ENCODE peak calls at places on chromosomes 6 and 20, in four cellular contexts. W, S, V and M are unnamed samples.

GRCh38 chr6:127111526-127111925 is 6.9 kb upstream of the RSPO3 start:
- DNase-seq in V (no peak), W (peak; percentile 22), S (no peak), M (no peak)

GRCh38 chr6:75412937-75413662 is 80.5 kb downstream of the FILIP1 start:
- DNase-seq in W (peak; percentile 78), S (no peak), V (no peak), M (no peak)

GRCh38 chr20:53494753-53495152 is 98.9 kb downstream of the ZNF217 start:
- DNase-seq in V (no peak), W (no peak), S (no peak), M (no peak)

GRCh38 chr6:17962436-17963031 is 24.9 kb downstream of the KIF13A start:
- DNase-seq in V (no peak), S (no peak), W (peak; percentile 16), M (peak; percentile 98)

GRCh38 chr20:2330090-2330695 is 34.4 kb downstream of the TGM3 start:
- DNase-seq in W (no peak), V (no peak), S (no peak), M (no peak)

GRCh38 chr6:138182939-138183791 is 21.4 kb downstream of the ARFGEF3 start:
- DNase-seq in V (no peak), S (no peak), W (no peak), M (no peak)

GRCh38 chr6:149480502-149481280 is 4.1 kb downstream of the ZC3H12D start:
- DNase-seq in V (no peak), S (no peak), W (no peak), M (no peak)

GRCh38 chr20:1122388-1123315 is 4.2 kb downstream of the PSMF1 start:
- DNase-seq in V (peak; percentile 99), S (no peak), W (peak; percentile 57), M (peak; percentile 82)

GRCh38 chr6:31763617-31763940 is 1.1 kb downstream of the SAPCD1 start:
- DNase-seq in S (no peak), W (peak; percentile 19), V (peak; percentile 68), M (no peak)

GRCh38 chr6:108565091-108565766 is 4.5 kb downstream of the FOXO3 start:
- DNase-seq in W (no peak), V (no peak), S (peak; percentile 90), M (no peak)

GRCh38 chr6:36241728-36242127 is 28.1 kb upstream of the PNPLA1 start:
- DNase-seq in W (no peak), S (peak; percentile 65), V (no peak), M (peak; percentile 48)

GRCh38 chr6:26204332-26205160 is 117.3 kb downstream of the HFE start:
- DNase-seq in V (peak; percentile 98), W (peak; percentile 97), S (peak; percentile 97), M (peak; percentile 85)

GRCh38 chr20:9059931-9060330 is 9.0 kb upstream of the PLCB4 start:
- DNase-seq in V (no peak), S (no peak), W (peak; percentile 37), M (no peak)

GRCh38 chr6:39086294-39086693 is 28.7 kb downstream of the SAYSD1 start:
- DNase-seq in S (peak; percentile 26), W (no peak), V (no peak), M (no peak)

DNA sequence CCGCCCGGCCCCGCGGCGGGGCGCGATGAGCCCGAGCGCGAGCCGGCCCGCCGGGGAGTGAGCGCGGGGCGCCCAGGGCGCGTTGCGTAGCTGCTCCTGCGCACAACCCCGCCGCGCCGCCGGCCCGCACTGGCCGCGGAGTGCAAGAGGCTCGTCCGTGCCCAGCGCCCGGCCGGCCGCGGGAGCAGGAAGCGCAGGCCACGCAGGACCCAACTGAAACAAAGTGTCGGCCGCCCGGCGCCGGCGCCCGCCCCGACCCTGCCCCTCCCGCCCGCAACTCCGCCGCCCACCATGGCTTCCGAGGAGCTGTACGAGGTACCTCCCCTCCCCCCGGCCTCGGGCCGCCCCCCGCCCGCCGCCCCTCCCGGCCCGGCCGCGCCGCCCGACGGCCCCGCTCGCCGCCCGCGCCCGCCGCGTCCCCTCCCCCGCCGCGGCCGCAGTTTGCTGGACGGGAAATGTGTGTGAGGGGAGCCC is 326 bp downstream of the CDYL start:
- DNase-seq in S (no peak), V (peak; percentile 22), W (no peak), M (peak; percentile 88)
- TF ChIP-seq MAX in S (no peak), V (peak; percentile 0), W (no peak), M (no peak)

GRCh38 chr20:36544134-36545018 is 3.1 kb downstream of the MYL9 start:
- DNase-seq in W (no peak), V (no peak), S (no peak), M (no peak)
- TF ChIP-seq BHLHE40 in W (no peak), V (no peak), S (no peak), M (no peak)

GRCh38 chr6:133099573-133099972 is 141.6 kb upstream of the EYA4 start:
- DNase-seq in W (peak; percentile 62), S (no peak), V (peak; percentile 93), M (no peak)
- TF ChIP-seq MAX in W (no peak), S (no peak), V (no peak), M (no peak)

GRCh38 chr6:82832811-82833210 is 232.8 kb downstream of the UBE3D start:
- DNase-seq in S (no peak), V (no peak), W (no peak), M (no peak)
- TF ChIP-seq BHLHE40 in S (no peak), V (no peak), W (no peak), M (no peak)

GRCh38 chr20:24676978-24677370 is 207.5 kb downstream of the SYNDIG1 start:
- DNase-seq in W (no peak), S (no peak), V (no peak), M (no peak)
- TF ChIP-seq MAX in W (no peak), S (no peak), V (no peak), M (no peak)

GRCh38 chr6:14467591-14467990 is 350.0 kb downstream of the CD83 start:
- DNase-seq in S (no peak), V (no peak), W (no peak), M (no peak)

GRCh38 chr6:14468656-14469321 is 351.2 kb downstream of the CD83 start:
- DNase-seq in W (no peak), S (no peak), V (no peak), M (no peak)

GRCh38 chr6:14464049-14464448 is 346.5 kb downstream of the CD83 start:
- DNase-seq in S (no peak), W (no peak), V (no peak), M (peak; percentile 73)

GRCh38 chr6:14464716-14465115 is 347.1 kb downstream of the CD83 start:
- DNase-seq in S (no peak), V (no peak), W (no peak), M (no peak)

DNA sequence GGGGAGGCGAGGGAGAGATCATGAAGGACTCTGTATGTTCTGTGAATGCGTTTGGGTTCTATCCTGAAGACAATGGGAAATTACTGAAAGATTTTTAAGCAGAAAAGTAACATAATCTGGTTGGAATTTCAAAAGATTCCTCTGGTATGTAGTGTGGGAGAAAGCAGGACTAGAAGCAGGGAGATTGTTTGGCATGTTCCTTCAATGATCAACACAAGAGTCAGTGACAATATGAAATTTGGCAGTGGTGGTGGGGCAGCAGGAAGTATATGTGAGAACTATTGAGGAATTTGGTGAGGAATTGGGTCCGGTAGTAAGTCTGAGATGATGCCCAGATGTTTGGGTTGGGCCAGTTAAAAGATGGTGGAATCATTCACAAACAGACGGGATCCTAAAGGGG is 348.7 kb downstream of the CD83 start:
- DNase-seq in V (no peak), W (no peak), S (no peak), M (no peak)
- TF ChIP-seq BHLHE40 in V (no peak), W (no peak), S (no peak), M (no peak)

GRCh38 chr20:24736844-24737211 is 212.2 kb upstream of the CST7 start:
- DNase-seq in S (no peak), V (no peak), W (no peak), M (no peak)
- TF ChIP-seq MAX in S (no peak), V (no peak), W (no peak), M (no peak)

GRCh38 chr6:10048370-10049297 is 366.2 kb downstream of the TFAP2A start:
- DNase-seq in W (peak; percentile 80), V (no peak), S (no peak), M (no peak)
- TF ChIP-seq BHLHE40 in W (no peak), V (no peak), S (no peak), M (no peak)